ENCODE peak calls at places on chromosomes 7 and 10, in four cellular contexts. P, W, M and T are unnamed samples. For H3K9me3, the result is how much of the 10 kb centered on the place peaks cover.

GRCh38 chr7:117675519-117676137 is 195.8 kb downstream of the CFTR start:
- DNase-seq in P (no peak), M (no peak), W (no peak), T (no peak)

GRCh38 chr10:74924251-74924954 is 98.0 kb downstream of the KAT6B start:
- DNase-seq in M (no peak), W (peak), P (peak), T (no peak)

GRCh38 chr7:101767544-101767943 is 49.9 kb upstream of the CUX1 start:
- DNase-seq in W (no peak), P (no peak), M (no peak), T (no peak)

GRCh38 chr10:91907914-91908357 is 1.4 kb downstream of the FGFBP3 start:
- DNase-seq in W (no peak), M (no peak), P (no peak), T (no peak)

GRCh38 chr10:86363833-86364511 is 2.6 kb downstream of the GRID1 start:
- DNase-seq in M (peak), W (no peak), P (no peak), T (no peak)

GRCh38 chr7:90624128-90624980 is 28.2 kb downstream of the CDK14 start:
- DNase-seq in M (no peak), P (no peak), W (peak), T (no peak)

GRCh38 chr10:97117372-97117771 is 68.4 kb downstream of the SLIT1 start:
- DNase-seq in P (no peak), W (peak), M (no peak), T (no peak)

GRCh38 chr10:103504181-103504783 is 10.8 kb downstream of the NEURL1 start:
- DNase-seq in P (peak), W (peak), M (no peak), T (no peak)

GRCh38 chr7:151060416-151061234 is 1.2 kb downstream of the SLC4A2 start:
- DNase-seq in P (no peak), W (peak), M (no peak), T (no peak)

GRCh38 chr10:119652361-119652760 is 1.2 kb downstream of the BAG3 start:
- DNase-seq in W (peak), P (peak), M (no peak), T (no peak)

GRCh38 chr7:55400191-55400590 is 35.1 kb downstream of the LANCL2 start:
- DNase-seq in P (peak), M (no peak), W (no peak), T (no peak)

GRCh38 chr10:16717617-16718395 is 99.4 kb downstream of the RSU1 start:
- DNase-seq in M (no peak), P (peak), W (no peak), T (no peak)

GRCh38 chr10:92638037-92638436 is 45.1 kb downstream of the KIF11 start:
- DNase-seq in P (no peak), W (no peak), M (no peak), T (no peak)

GRCh38 chr7:83861-84632 is 108.3 kb upstream of the FAM20C start:
- DNase-seq in M (no peak), W (no peak), P (no peak), T (no peak)

GRCh38 chr10:58638406-58638805 is 125.7 kb downstream of the BICC1 start:
- DNase-seq in W (no peak), M (no peak), P (peak), T (no peak)

GRCh38 chr10:11555556-11555955 is 55.9 kb downstream of the USP6NL start:
- DNase-seq in W (no peak), M (no peak), P (no peak), T (no peak)

GRCh38 chr7:128742206-128742605 is 3.0 kb downstream of the CALU start:
- DNase-seq in M (no peak), W (peak), P (peak), T (no peak)

GRCh38 chr10:121862624-121863023 is 65.2 kb downstream of the ATE1 start:
- DNase-seq in P (no peak), M (no peak), W (no peak), T (no peak)

GRCh38 chr7:56537952-56538351 is 421.7 kb upstream of the NUPR2 start:
- DNase-seq in P (no peak), W (no peak), M (no peak), T (no peak)

GRCh38 chr10:15884447-15884846 is 24.1 kb upstream of the MINDY3 start:
- DNase-seq in W (no peak), P (no peak), M (no peak), T (no peak)

GRCh38 chr7:1910081-1910685 is 240.1 kb downstream of the ELFN1 start:
- DNase-seq in P (no peak), M (no peak), W (no peak), T (no peak)

GRCh38 chr10:109974509-109975191 is 33.1 kb upstream of the ADD3 start:
- DNase-seq in P (peak), W (no peak), M (no peak), T (no peak)

GRCh38 chr7:5559586-5559985 is 136.0 kb upstream of the TNRC18 start:
- DNase-seq in W (no peak), P (no peak), M (no peak), T (no peak)

GRCh38 chr10:24306507-24306875 is 97.6 kb downstream of the KIAA1217 start:
- DNase-seq in M (no peak), W (no peak), P (no peak), T (no peak)

GRCh38 chr7:11517853-11518252 is 314.1 kb downstream of the THSD7A start:
- DNase-seq in M (no peak), P (no peak), W (no peak), T (no peak)

GRCh38 chr10:113473851-113474250 is 79.0 kb upstream of the HABP2 start:
- DNase-seq in M (no peak), P (peak), W (peak), T (no peak)

GRCh38 chr7:158076656-158077055 is 511.0 kb downstream of the PTPRN2 start:
- DNase-seq in P (no peak), W (no peak), M (no peak), T (no peak)

GRCh38 chr7:158075633-158076001 is 512.0 kb downstream of the PTPRN2 start:
- DNase-seq in M (no peak), P (no peak), W (no peak), T (no peak)

GRCh38 chr7:158073845-158074840 is 513.5 kb downstream of the PTPRN2 start:
- DNase-seq in W (no peak), M (no peak), P (no peak), T (no peak)

GRCh38 chr7:158076215-158076614 is 511.4 kb downstream of the PTPRN2 start:
- DNase-seq in M (no peak), P (no peak), W (no peak), T (no peak)

GRCh38 chr7:158074896-158075632 is 512.6 kb downstream of the PTPRN2 start:
- DNase-seq in M (no peak), W (no peak), P (no peak), T (no peak)
- H3K9me3 ChIP-seq in M (under half), W (under half), P (under half), T (under half)

GRCh38 chr7:4162845-4163564 is 519.1 kb upstream of the FOXK1 start:
- DNase-seq in M (no peak), P (no peak), W (no peak), T (no peak)
- H3K9me3 ChIP-seq in M (under half), P (under half), W (under half), T (under half)

GRCh38 chr7:13563257-13563656 is 426.2 kb downstream of the ETV1 start:
- DNase-seq in W (no peak), P (no peak), M (no peak), T (no peak)

GRCh38 chr7:13563676-13564075 is 425.8 kb downstream of the ETV1 start:
- DNase-seq in M (no peak), W (no peak), P (no peak), T (no peak)

DNA sequence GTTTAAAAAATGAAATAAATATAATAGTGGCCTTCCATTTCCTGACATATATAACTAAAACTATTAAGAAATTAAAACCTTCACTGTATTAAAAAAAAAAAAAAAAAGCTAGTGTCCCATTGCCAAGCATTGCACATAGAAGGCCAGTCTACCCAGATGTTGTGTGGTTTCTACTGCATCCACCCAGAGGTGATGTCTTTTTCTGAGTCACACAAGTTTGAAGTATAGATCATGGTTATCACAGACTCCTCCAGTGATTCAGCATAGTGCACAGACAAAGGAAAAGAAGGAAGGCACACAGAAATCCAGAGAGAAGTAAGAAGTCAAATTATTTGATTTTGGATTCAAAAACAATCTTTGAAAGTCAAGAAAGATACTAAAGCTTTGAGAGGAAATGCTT is 429.0 kb downstream of the ETV1 start:
- DNase-seq in W (no peak), P (peak), M (no peak), T (no peak)
- H3K9me3 ChIP-seq in W (under half), P (under half), M (under half), T (under half)

GRCh38 chr7:65279795-65280194 is 93.9 kb upstream of the ZNF92 start:
- DNase-seq in W (no peak), P (no peak), M (no peak), T (no peak)
- H3K9me3 ChIP-seq in W (under half), P (under half), M (under half), T (under half)

GRCh38 chr10:133216776-133217175 is 13.2 kb upstream of the UTF1 start:
- DNase-seq in M (no peak), W (no peak), P (no peak), T (no peak)

GRCh38 chr10:133215586-133215985 is 14.4 kb upstream of the UTF1 start:
- DNase-seq in W (no peak), P (no peak), M (no peak), T (no peak)

GRCh38 chr10:133219782-133220181 is 10.2 kb upstream of the UTF1 start:
- DNase-seq in M (no peak), P (no peak), W (no peak), T (no peak)

GRCh38 chr10:133218891-133219290 is 11.1 kb upstream of the UTF1 start:
- DNase-seq in P (no peak), W (no peak), M (no peak), T (no peak)

GRCh38 chr10:133217800-133218589 is 12.0 kb upstream of the UTF1 start:
- DNase-seq in P (no peak), M (no peak), W (no peak), T (no peak)
- H3K9me3 ChIP-seq in P (under half), M (under half), W (under half), T (under half)

GRCh38 chr7:14776266-14776665 is 126.3 kb downstream of the DGKB start:
- DNase-seq in P (no peak), W (no peak), M (no peak), T (no peak)
- H3K9me3 ChIP-seq in P (under half), W (under half), M (under half), T (under half)

GRCh38 chr7:9106747-9107146 is 673.3 kb downstream of the NXPH1 start:
- DNase-seq in P (no peak), W (no peak), M (no peak), T (no peak)
- H3K9me3 ChIP-seq in P (under half), W (under half), M (under half), T (under half)

GRCh38 chr7:158987691-158988090 is 131.3 kb downstream of the DYNC2I1 start:
- DNase-seq in W (no peak), P (no peak), M (no peak), T (no peak)

GRCh38 chr7:158988302-158988862 is 132.0 kb downstream of the DYNC2I1 start:
- DNase-seq in W (no peak), M (no peak), P (no peak), T (no peak)

GRCh38 chr7:158989006-158989405 is 132.6 kb downstream of the DYNC2I1 start:
- DNase-seq in P (no peak), M (no peak), W (no peak), T (no peak)

GRCh38 chr7:158979635-158980351 is 123.4 kb downstream of the DYNC2I1 start:
- DNase-seq in P (no peak), M (no peak), W (no peak), T (no peak)

DNA sequence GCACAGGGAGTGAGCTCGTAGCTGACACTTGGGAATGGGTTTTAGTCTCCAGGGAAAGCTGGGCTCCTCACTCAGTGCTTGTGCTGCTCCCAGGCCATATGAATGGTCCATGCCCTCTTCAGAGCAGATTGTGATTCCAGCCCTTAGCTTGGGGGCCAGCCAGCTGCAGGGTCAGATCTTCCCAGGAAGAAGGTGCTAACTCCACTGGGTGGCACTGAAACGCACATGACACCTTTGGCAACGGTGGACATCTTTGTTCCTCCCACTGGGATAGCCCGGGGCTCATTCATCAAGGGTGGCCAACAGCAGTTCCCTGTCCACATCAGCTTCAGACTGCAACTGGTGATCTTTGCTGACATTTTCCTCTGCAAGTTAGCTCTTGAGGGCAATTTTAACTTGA is 129.2 kb downstream of the DYNC2I1 start:
- DNase-seq in W (no peak), P (no peak), M (no peak), T (no peak)
- H3K9me3 ChIP-seq in W (under half), P (under half), M (under half), T (under half)

DNA sequence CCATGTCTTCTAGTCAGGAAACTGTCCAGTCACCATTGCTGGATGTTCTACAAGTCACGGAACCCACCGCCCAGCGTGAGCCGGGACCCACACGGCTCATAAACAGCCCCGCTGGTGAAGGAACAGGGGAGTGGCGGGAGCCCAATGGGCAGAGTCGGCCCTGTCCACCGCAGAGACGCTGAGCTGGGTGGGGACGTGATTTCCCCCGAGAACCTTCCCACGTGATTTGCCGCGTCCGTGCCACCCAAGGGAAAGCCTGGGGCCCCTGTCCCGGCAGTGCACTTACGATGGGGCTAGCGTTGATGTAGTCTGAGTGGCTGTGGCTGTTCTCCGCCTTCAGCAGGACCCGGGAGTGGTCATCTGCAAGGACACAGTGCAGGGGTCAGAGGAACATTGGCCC is 266.9 kb downstream of the DNAJB6 start:
- DNase-seq in P (no peak), M (no peak), W (no peak), T (no peak)
- H3K9me3 ChIP-seq in P (under half), M (under half), W (under half), T (under half)

GRCh38 chr7:159200421-159200820 is 55.8 kb upstream of the VIPR2 start:
- DNase-seq in P (no peak), W (no peak), M (no peak), T (no peak)
- H3K9me3 ChIP-seq in P (under half), W (under half), M (under half), T (under half)